ENCODE peak calls at places on chromosomes 13 and 19, in nine cellular contexts. One of them, this sample, is unnamed.

GRCh38 chr13:40401911-40402776 is 264.3 kb downstream of the FOXO1 start:
- DNase-seq in fibroblast of mammary gland: peak
- DNase-seq in natural killer cell: peak
- DNase-seq in IMR-90: peak
- DNase-seq in AG09319: peak
- DNase-seq in Peyer's patch: peak
- DNase-seq in endodermal cell: no peak
- DNase-seq in CD8-positive, alpha-beta T cell: peak
- DNase-seq in kidney epithelial cell: peak
- DNase-seq in this sample: peak

GRCh38 chr13:76016799-76017198 is 380.7 kb downstream of the LMO7 start:
- DNase-seq in CD8-positive, alpha-beta T cell: peak
- DNase-seq in Peyer's patch: no peak
- DNase-seq in AG09319: no peak
- DNase-seq in kidney epithelial cell: no peak
- DNase-seq in fibroblast of mammary gland: peak
- DNase-seq in IMR-90: peak
- DNase-seq in endodermal cell: peak
- DNase-seq in natural killer cell: no peak
- DNase-seq in this sample: no peak

GRCh38 chr13:30033681-30034447 is 183.4 kb upstream of the UBL3 start:
- DNase-seq in kidney epithelial cell: peak
- DNase-seq in Peyer's patch: no peak
- DNase-seq in endodermal cell: peak
- DNase-seq in IMR-90: peak
- DNase-seq in AG09319: peak
- DNase-seq in CD8-positive, alpha-beta T cell: no peak
- DNase-seq in natural killer cell: no peak
- DNase-seq in fibroblast of mammary gland: peak
- DNase-seq in this sample: no peak

GRCh38 chr13:25103711-25104110 is 7.8 kb downstream of the PABPC3 start:
- DNase-seq in IMR-90: no peak
- DNase-seq in CD8-positive, alpha-beta T cell: no peak
- DNase-seq in kidney epithelial cell: no peak
- DNase-seq in Peyer's patch: no peak
- DNase-seq in endodermal cell: no peak
- DNase-seq in fibroblast of mammary gland: no peak
- DNase-seq in AG09319: no peak
- DNase-seq in natural killer cell: no peak
- DNase-seq in this sample: no peak

GRCh38 chr13:99159331-99160061 is 41.2 kb upstream of the UBAC2 start:
- DNase-seq in endodermal cell: no peak
- DNase-seq in AG09319: no peak
- DNase-seq in fibroblast of mammary gland: no peak
- DNase-seq in CD8-positive, alpha-beta T cell: no peak
- DNase-seq in Peyer's patch: no peak
- DNase-seq in IMR-90: no peak
- DNase-seq in kidney epithelial cell: no peak
- DNase-seq in natural killer cell: no peak
- DNase-seq in this sample: no peak

GRCh38 chr19:30416375-30416774 is 44.2 kb downstream of the ZNF536 start:
- DNase-seq in fibroblast of mammary gland: no peak
- DNase-seq in natural killer cell: no peak
- DNase-seq in IMR-90: no peak
- DNase-seq in Peyer's patch: no peak
- DNase-seq in AG09319: no peak
- DNase-seq in kidney epithelial cell: no peak
- DNase-seq in endodermal cell: no peak
- DNase-seq in CD8-positive, alpha-beta T cell: no peak
- DNase-seq in this sample: peak

GRCh38 chr13:25210842-25211241 is 38.8 kb upstream of the AMER2 start:
- DNase-seq in natural killer cell: no peak
- DNase-seq in Peyer's patch: no peak
- DNase-seq in IMR-90: no peak
- DNase-seq in kidney epithelial cell: no peak
- DNase-seq in AG09319: no peak
- DNase-seq in fibroblast of mammary gland: no peak
- DNase-seq in endodermal cell: no peak
- DNase-seq in CD8-positive, alpha-beta T cell: no peak
- DNase-seq in this sample: no peak

GRCh38 chr13:27792393-27793218 is at the start of gene GSX1:
- DNase-seq in Peyer's patch: peak
- DNase-seq in IMR-90: peak
- DNase-seq in endodermal cell: peak
- DNase-seq in natural killer cell: peak
- DNase-seq in AG09319: no peak
- DNase-seq in fibroblast of mammary gland: peak
- DNase-seq in kidney epithelial cell: peak
- DNase-seq in CD8-positive, alpha-beta T cell: peak
- DNase-seq in this sample: peak

GRCh38 chr19:19032420-19033175 is 719 bp downstream of the SUGP2 start:
- DNase-seq in fibroblast of mammary gland: peak
- DNase-seq in CD8-positive, alpha-beta T cell: peak
- DNase-seq in IMR-90: peak
- DNase-seq in AG09319: peak
- DNase-seq in kidney epithelial cell: peak
- DNase-seq in natural killer cell: peak
- DNase-seq in Peyer's patch: no peak
- DNase-seq in endodermal cell: peak
- DNase-seq in this sample: peak

GRCh38 chr19:45934551-45935230 is 20.1 kb upstream of the NANOS2 start:
- DNase-seq in Peyer's patch: no peak
- DNase-seq in kidney epithelial cell: no peak
- DNase-seq in endodermal cell: no peak
- DNase-seq in CD8-positive, alpha-beta T cell: no peak
- DNase-seq in fibroblast of mammary gland: no peak
- DNase-seq in IMR-90: no peak
- DNase-seq in natural killer cell: no peak
- DNase-seq in AG09319: no peak
- DNase-seq in this sample: no peak

GRCh38 chr13:100707818-100708740 is 33.5 kb upstream of the TMTC4 start:
- DNase-seq in CD8-positive, alpha-beta T cell: no peak
- DNase-seq in fibroblast of mammary gland: peak
- DNase-seq in AG09319: no peak
- DNase-seq in natural killer cell: no peak
- DNase-seq in endodermal cell: no peak
- DNase-seq in IMR-90: no peak
- DNase-seq in Peyer's patch: no peak
- DNase-seq in kidney epithelial cell: peak
- DNase-seq in this sample: no peak

GRCh38 chr13:60617863-60618733 is 221.1 kb downstream of the TDRD3 start:
- DNase-seq in natural killer cell: no peak
- DNase-seq in IMR-90: peak
- DNase-seq in Peyer's patch: no peak
- DNase-seq in kidney epithelial cell: no peak
- DNase-seq in endodermal cell: peak
- DNase-seq in fibroblast of mammary gland: peak
- DNase-seq in CD8-positive, alpha-beta T cell: no peak
- DNase-seq in AG09319: peak
- DNase-seq in this sample: no peak

DNA sequence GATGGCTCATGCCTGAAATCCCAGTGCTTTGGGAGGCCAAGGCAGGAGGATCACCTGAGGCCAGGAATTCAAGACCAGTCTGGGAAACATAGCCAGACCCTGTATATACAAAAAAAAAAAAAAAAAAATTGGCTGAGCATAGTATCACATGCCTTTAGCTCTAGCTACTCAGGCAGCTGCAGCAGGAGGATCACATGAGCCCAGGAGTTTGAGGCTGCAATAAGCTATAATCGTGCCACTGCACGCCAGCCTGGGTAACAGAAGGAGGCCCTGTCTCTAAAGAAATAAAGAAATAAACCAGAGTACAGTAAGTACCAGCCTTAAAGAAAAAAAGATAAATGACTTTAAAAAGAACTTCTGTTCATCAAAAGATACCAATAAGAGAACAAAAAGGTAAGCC is 52.9 kb downstream of the FAM124A start:
- DNase-seq in kidney epithelial cell: no peak
- DNase-seq in IMR-90: no peak
- DNase-seq in AG09319: no peak
- DNase-seq in endodermal cell: peak
- DNase-seq in fibroblast of mammary gland: no peak
- DNase-seq in natural killer cell: no peak
- DNase-seq in Peyer's patch: no peak
- DNase-seq in CD8-positive, alpha-beta T cell: no peak
- DNase-seq in this sample: no peak
- TF ChIP-seq CTCF in kidney epithelial cell: no peak
- TF ChIP-seq CTCF in IMR-90: no peak
- TF ChIP-seq CTCF in AG09319: no peak
- TF ChIP-seq CTCF in endodermal cell: no peak
- TF ChIP-seq CTCF in fibroblast of mammary gland: no peak
- TF ChIP-seq CTCF in natural killer cell: no peak
- TF ChIP-seq CTCF in Peyer's patch: no peak
- TF ChIP-seq CTCF in CD8-positive, alpha-beta T cell: no peak
- TF ChIP-seq CTCF in this sample: no peak

DNA sequence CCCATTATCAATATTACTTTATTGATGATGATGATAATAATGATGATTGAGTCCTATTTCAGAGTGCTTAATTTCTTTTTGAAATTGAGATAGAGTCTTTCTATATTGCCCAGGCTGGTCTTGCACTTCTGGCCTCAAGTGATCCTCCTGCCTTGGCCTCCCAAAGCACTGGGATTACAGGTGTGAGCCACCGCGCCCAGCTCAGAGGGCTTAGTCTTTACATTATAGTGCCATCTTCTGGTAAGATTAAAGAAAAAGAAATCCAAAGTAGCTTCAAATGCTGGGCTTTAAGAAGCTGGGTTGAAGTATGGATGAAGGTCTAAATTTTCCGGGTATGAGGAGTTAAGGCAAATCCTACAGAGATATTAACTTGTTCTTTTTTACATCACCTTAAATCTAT is 3.4 kb upstream of the ZNF333 start:
- DNase-seq in fibroblast of mammary gland: peak
- DNase-seq in AG09319: no peak
- DNase-seq in CD8-positive, alpha-beta T cell: peak
- DNase-seq in natural killer cell: no peak
- DNase-seq in IMR-90: peak
- DNase-seq in endodermal cell: peak
- DNase-seq in Peyer's patch: no peak
- DNase-seq in kidney epithelial cell: no peak
- DNase-seq in this sample: no peak
- TF ChIP-seq CTCF in fibroblast of mammary gland: peak
- TF ChIP-seq CTCF in AG09319: no peak
- TF ChIP-seq CTCF in CD8-positive, alpha-beta T cell: peak
- TF ChIP-seq CTCF in natural killer cell: peak
- TF ChIP-seq CTCF in IMR-90: peak
- TF ChIP-seq CTCF in endodermal cell: peak
- TF ChIP-seq CTCF in Peyer's patch: no peak
- TF ChIP-seq CTCF in kidney epithelial cell: peak
- TF ChIP-seq CTCF in this sample: peak

GRCh38 chr19:4443188-4443587 is 14.4 kb downstream of the UBXN6 start:
- DNase-seq in fibroblast of mammary gland: no peak
- DNase-seq in natural killer cell: no peak
- DNase-seq in Peyer's patch: no peak
- DNase-seq in IMR-90: no peak
- DNase-seq in CD8-positive, alpha-beta T cell: no peak
- DNase-seq in AG09319: no peak
- DNase-seq in endodermal cell: peak
- DNase-seq in kidney epithelial cell: no peak
- DNase-seq in this sample: no peak

GRCh38 chr19:4442846-4443146 is 14.8 kb downstream of the UBXN6 start:
- DNase-seq in IMR-90: no peak
- DNase-seq in endodermal cell: no peak
- DNase-seq in kidney epithelial cell: no peak
- DNase-seq in CD8-positive, alpha-beta T cell: no peak
- DNase-seq in fibroblast of mammary gland: no peak
- DNase-seq in AG09319: no peak
- DNase-seq in natural killer cell: no peak
- DNase-seq in Peyer's patch: no peak
- DNase-seq in this sample: no peak

GRCh38 chr19:4444765-4445741 is 12.5 kb downstream of the UBXN6 start:
- DNase-seq in fibroblast of mammary gland: peak
- DNase-seq in natural killer cell: no peak
- DNase-seq in kidney epithelial cell: no peak
- DNase-seq in endodermal cell: peak
- DNase-seq in AG09319: no peak
- DNase-seq in IMR-90: no peak
- DNase-seq in CD8-positive, alpha-beta T cell: no peak
- DNase-seq in Peyer's patch: no peak
- DNase-seq in this sample: no peak

GRCh38 chr19:4443966-4444764 is 13.4 kb downstream of the UBXN6 start:
- DNase-seq in endodermal cell: peak
- DNase-seq in AG09319: no peak
- DNase-seq in natural killer cell: no peak
- DNase-seq in Peyer's patch: no peak
- DNase-seq in fibroblast of mammary gland: no peak
- DNase-seq in IMR-90: no peak
- DNase-seq in kidney epithelial cell: no peak
- DNase-seq in CD8-positive, alpha-beta T cell: no peak
- DNase-seq in this sample: no peak

GRCh38 chr19:4441994-4442845 is 15.4 kb downstream of the UBXN6 start:
- DNase-seq in kidney epithelial cell: no peak
- DNase-seq in AG09319: no peak
- DNase-seq in IMR-90: no peak
- DNase-seq in fibroblast of mammary gland: no peak
- DNase-seq in CD8-positive, alpha-beta T cell: no peak
- DNase-seq in natural killer cell: no peak
- DNase-seq in endodermal cell: peak
- DNase-seq in Peyer's patch: no peak
- DNase-seq in this sample: no peak
- TF ChIP-seq CTCF in kidney epithelial cell: no peak
- TF ChIP-seq CTCF in AG09319: no peak
- TF ChIP-seq CTCF in IMR-90: no peak
- TF ChIP-seq CTCF in fibroblast of mammary gland: no peak
- TF ChIP-seq CTCF in CD8-positive, alpha-beta T cell: no peak
- TF ChIP-seq CTCF in natural killer cell: no peak
- TF ChIP-seq CTCF in endodermal cell: no peak
- TF ChIP-seq CTCF in Peyer's patch: no peak
- TF ChIP-seq CTCF in this sample: no peak

GRCh38 chr19:56613639-56614038 is 18.5 kb downstream of the ZNF71 start:
- DNase-seq in kidney epithelial cell: no peak
- DNase-seq in CD8-positive, alpha-beta T cell: no peak
- DNase-seq in endodermal cell: no peak
- DNase-seq in fibroblast of mammary gland: no peak
- DNase-seq in AG09319: no peak
- DNase-seq in natural killer cell: no peak
- DNase-seq in Peyer's patch: no peak
- DNase-seq in IMR-90: no peak
- DNase-seq in this sample: no peak
- TF ChIP-seq CTCF in kidney epithelial cell: no peak
- TF ChIP-seq CTCF in CD8-positive, alpha-beta T cell: no peak
- TF ChIP-seq CTCF in endodermal cell: no peak
- TF ChIP-seq CTCF in fibroblast of mammary gland: no peak
- TF ChIP-seq CTCF in AG09319: no peak
- TF ChIP-seq CTCF in natural killer cell: no peak
- TF ChIP-seq CTCF in Peyer's patch: no peak
- TF ChIP-seq CTCF in IMR-90: no peak
- TF ChIP-seq CTCF in this sample: no peak

GRCh38 chr13:37769545-37769944 is 100.0 kb downstream of the TRPC4 start:
- DNase-seq in CD8-positive, alpha-beta T cell: no peak
- DNase-seq in IMR-90: no peak
- DNase-seq in Peyer's patch: no peak
- DNase-seq in natural killer cell: no peak
- DNase-seq in AG09319: no peak
- DNase-seq in fibroblast of mammary gland: no peak
- DNase-seq in endodermal cell: no peak
- DNase-seq in kidney epithelial cell: no peak
- DNase-seq in this sample: no peak

GRCh38 chr13:37769078-37769477 is 100.5 kb downstream of the TRPC4 start:
- DNase-seq in AG09319: no peak
- DNase-seq in IMR-90: no peak
- DNase-seq in endodermal cell: no peak
- DNase-seq in fibroblast of mammary gland: no peak
- DNase-seq in Peyer's patch: no peak
- DNase-seq in natural killer cell: no peak
- DNase-seq in kidney epithelial cell: no peak
- DNase-seq in CD8-positive, alpha-beta T cell: no peak
- DNase-seq in this sample: no peak
- TF ChIP-seq CTCF in AG09319: peak
- TF ChIP-seq CTCF in IMR-90: no peak
- TF ChIP-seq CTCF in endodermal cell: peak
- TF ChIP-seq CTCF in fibroblast of mammary gland: peak
- TF ChIP-seq CTCF in Peyer's patch: no peak
- TF ChIP-seq CTCF in natural killer cell: no peak
- TF ChIP-seq CTCF in kidney epithelial cell: peak
- TF ChIP-seq CTCF in CD8-positive, alpha-beta T cell: no peak
- TF ChIP-seq CTCF in this sample: peak